ENCODE peak calls at places on chromosomes 3 and 15, in five cellular contexts. One of them, this sample, is unnamed.

GRCh38 chr3:189167027-189167766 is 4.6 kb upstream of the TPRG1 start:
- DNase-seq in fibroblast of lung: no peak
- DNase-seq in AG08396: no peak
- DNase-seq in esophagus squamous epithelium: no peak
- DNase-seq in fibroblast of mammary gland: no peak
- DNase-seq in this sample: peak; percentile 84

GRCh38 chr15:51524376-51524775 is 98.2 kb downstream of the DMXL2 start:
- DNase-seq in fibroblast of mammary gland: no peak
- DNase-seq in AG08396: no peak
- DNase-seq in esophagus squamous epithelium: no peak
- DNase-seq in fibroblast of lung: no peak
- DNase-seq in this sample: no peak

GRCh38 chr3:159948423-159949140 is 40.1 kb upstream of the IL12A start:
- DNase-seq in AG08396: no peak
- DNase-seq in fibroblast of mammary gland: peak; percentile 51
- DNase-seq in fibroblast of lung: peak; percentile 64
- DNase-seq in esophagus squamous epithelium: no peak
- DNase-seq in this sample: no peak

GRCh38 chr3:195083659-195084058 is 187.3 kb downstream of the XXYLT1 start:
- DNase-seq in AG08396: no peak
- DNase-seq in fibroblast of mammary gland: no peak
- DNase-seq in esophagus squamous epithelium: no peak
- DNase-seq in fibroblast of lung: no peak
- DNase-seq in this sample: no peak

GRCh38 chr3:191303596-191303995 is 25.6 kb upstream of the CCDC50 start:
- DNase-seq in esophagus squamous epithelium: no peak
- DNase-seq in AG08396: no peak
- DNase-seq in fibroblast of lung: peak; percentile 41
- DNase-seq in fibroblast of mammary gland: no peak
- DNase-seq in this sample: no peak

GRCh38 chr3:38960953-38961622 is 90.7 kb downstream of the SCN11A start:
- DNase-seq in fibroblast of mammary gland: peak; percentile 45
- DNase-seq in fibroblast of lung: peak; percentile 20
- DNase-seq in esophagus squamous epithelium: no peak
- DNase-seq in AG08396: peak; percentile 67
- DNase-seq in this sample: peak; percentile 53

GRCh38 chr15:76866716-76867321 is 38.3 kb downstream of the SCAPER start:
- DNase-seq in esophagus squamous epithelium: no peak
- DNase-seq in fibroblast of mammary gland: peak; percentile 48
- DNase-seq in fibroblast of lung: peak; percentile 29
- DNase-seq in AG08396: peak; percentile 30
- DNase-seq in this sample: peak; percentile 27

GRCh38 chr3:120094776-120095225 is 554 bp upstream of the GSK3B start:
- DNase-seq in fibroblast of lung: peak; percentile 100
- DNase-seq in esophagus squamous epithelium: peak; percentile 99
- DNase-seq in AG08396: peak; percentile 96
- DNase-seq in fibroblast of mammary gland: peak; percentile 100
- DNase-seq in this sample: peak; percentile 100

GRCh38 chr3:85508659-85509058 is 549.9 kb downstream of the CADM2 start:
- DNase-seq in AG08396: no peak
- DNase-seq in fibroblast of mammary gland: no peak
- DNase-seq in esophagus squamous epithelium: no peak
- DNase-seq in fibroblast of lung: no peak
- DNase-seq in this sample: no peak

GRCh38 chr3:22980346-22980745 is 222.8 kb upstream of the UBE2E2 start:
- DNase-seq in esophagus squamous epithelium: no peak
- DNase-seq in fibroblast of lung: peak; percentile 59
- DNase-seq in fibroblast of mammary gland: no peak
- DNase-seq in AG08396: peak; percentile 27
- DNase-seq in this sample: peak; percentile 38

GRCh38 chr15:72599855-72600464 is 54.5 kb upstream of the GOLGA6B start:
- DNase-seq in fibroblast of mammary gland: peak; percentile 71
- DNase-seq in AG08396: peak; percentile 54
- DNase-seq in fibroblast of lung: peak; percentile 47
- DNase-seq in esophagus squamous epithelium: no peak
- DNase-seq in this sample: peak; percentile 64

GRCh38 chr15:78343431-78343830 is 3.3 kb downstream of the CRABP1 start:
- DNase-seq in fibroblast of lung: no peak
- DNase-seq in fibroblast of mammary gland: no peak
- DNase-seq in AG08396: no peak
- DNase-seq in esophagus squamous epithelium: no peak
- DNase-seq in this sample: no peak

GRCh38 chr15:70067011-70067410 is 30.7 kb downstream of the TLE3 start:
- DNase-seq in fibroblast of mammary gland: no peak
- DNase-seq in esophagus squamous epithelium: no peak
- DNase-seq in AG08396: no peak
- DNase-seq in fibroblast of lung: no peak
- DNase-seq in this sample: no peak

GRCh38 chr3:29515451-29515850 is 234.6 kb downstream of the RBMS3 start:
- DNase-seq in fibroblast of mammary gland: peak; percentile 69
- DNase-seq in esophagus squamous epithelium: no peak
- DNase-seq in AG08396: peak; percentile 24
- DNase-seq in fibroblast of lung: peak; percentile 83
- DNase-seq in this sample: peak; percentile 69

GRCh38 chr3:173865900-173866498 is 468.5 kb downstream of the NLGN1 start:
- DNase-seq in fibroblast of lung: no peak
- DNase-seq in fibroblast of mammary gland: no peak
- DNase-seq in esophagus squamous epithelium: no peak
- DNase-seq in AG08396: no peak
- DNase-seq in this sample: no peak

GRCh38 chr3:155960060-155960459 is 89.6 kb downstream of the GMPS start:
- DNase-seq in fibroblast of mammary gland: peak; percentile 84
- DNase-seq in esophagus squamous epithelium: no peak
- DNase-seq in fibroblast of lung: peak; percentile 18
- DNase-seq in AG08396: peak; percentile 46
- DNase-seq in this sample: no peak

GRCh38 chr3:95645291-95645690 is 1169.1 kb upstream of the EPHA6 start:
- DNase-seq in fibroblast of lung: no peak
- DNase-seq in AG08396: no peak
- DNase-seq in fibroblast of mammary gland: no peak
- DNase-seq in esophagus squamous epithelium: no peak
- DNase-seq in this sample: no peak

GRCh38 chr3:31185004-31185357 is 290.5 kb upstream of the GADL1 start:
- DNase-seq in esophagus squamous epithelium: no peak
- DNase-seq in AG08396: no peak
- DNase-seq in fibroblast of mammary gland: peak; percentile 48
- DNase-seq in fibroblast of lung: peak; percentile 56
- DNase-seq in this sample: no peak

GRCh38 chr3:146715176-146715575 is 110.0 kb upstream of the PLSCR5 start:
- DNase-seq in AG08396: no peak
- DNase-seq in fibroblast of mammary gland: peak; percentile 47
- DNase-seq in fibroblast of lung: peak; percentile 9
- DNase-seq in esophagus squamous epithelium: no peak
- DNase-seq in this sample: no peak

GRCh38 chr3:193983846-193984245 is 152.1 kb upstream of the HES1 start:
- DNase-seq in esophagus squamous epithelium: no peak
- DNase-seq in fibroblast of lung: no peak
- DNase-seq in AG08396: no peak
- DNase-seq in fibroblast of mammary gland: no peak
- DNase-seq in this sample: no peak

GRCh38 chr15:53473886-53474285 is 285.6 kb downstream of the WDR72 start:
- DNase-seq in esophagus squamous epithelium: no peak
- DNase-seq in fibroblast of mammary gland: no peak
- DNase-seq in fibroblast of lung: no peak
- DNase-seq in AG08396: no peak
- DNase-seq in this sample: no peak

GRCh38 chr3:48548731-48549705 is 7.6 kb downstream of the PFKFB4 start:
- DNase-seq in AG08396: peak; percentile 83
- DNase-seq in esophagus squamous epithelium: no peak
- DNase-seq in fibroblast of lung: peak; percentile 59
- DNase-seq in fibroblast of mammary gland: peak; percentile 76
- DNase-seq in this sample: peak; percentile 80

GRCh38 chr15:95442107-95442719 is 888.3 kb upstream of the NR2F2 start:
- DNase-seq in esophagus squamous epithelium: no peak
- DNase-seq in AG08396: no peak
- DNase-seq in fibroblast of lung: peak; percentile 34
- DNase-seq in fibroblast of mammary gland: peak; percentile 82
- DNase-seq in this sample: no peak

GRCh38 chr15:82943176-82943575 is 9.3 kb downstream of the HOMER2 start:
- DNase-seq in fibroblast of mammary gland: no peak
- DNase-seq in esophagus squamous epithelium: no peak
- DNase-seq in AG08396: no peak
- DNase-seq in fibroblast of lung: no peak
- DNase-seq in this sample: no peak

GRCh38 chr15:82663186-82663600 is 16.0 kb upstream of the CPEB1 start:
- DNase-seq in AG08396: peak; percentile 72
- DNase-seq in esophagus squamous epithelium: no peak
- DNase-seq in fibroblast of lung: peak; percentile 33
- DNase-seq in fibroblast of mammary gland: peak; percentile 47
- DNase-seq in this sample: peak; percentile 70

GRCh38 chr15:62561572-62561970 is 396.5 kb upstream of the C2CD4B start:
- DNase-seq in AG08396: no peak
- DNase-seq in fibroblast of mammary gland: no peak
- DNase-seq in fibroblast of lung: no peak
- DNase-seq in esophagus squamous epithelium: no peak
- DNase-seq in this sample: no peak

GRCh38 chr3:126922466-126922865 is 60.4 kb upstream of the PLXNA1 start:
- DNase-seq in AG08396: no peak
- DNase-seq in fibroblast of lung: no peak
- DNase-seq in esophagus squamous epithelium: no peak
- DNase-seq in fibroblast of mammary gland: no peak
- DNase-seq in this sample: no peak